ENCODE peak calls at places on chromosomes 12 and 14, in four cellular contexts. R is endothelial cell, T is iris pigment epithelial cell, V is T-cell. X is an unnamed sample.

GRCh38 chr14:71985538-71986234 is 53.5 kb downstream of the RGS6 start:
- DNase-seq in V (no peak), R (no peak), T (peak; percentile 1), X (no peak)

GRCh38 chr12:115209230-115209629 is 525.3 kb upstream of the TBX3 start:
- DNase-seq in R (no peak), T (no peak), V (no peak), X (peak; percentile 44)

GRCh38 chr12:33588082-33588712 is 148.6 kb upstream of the SYT10 start:
- DNase-seq in R (no peak), V (no peak), T (peak; percentile 82), X (peak; percentile 67)

GRCh38 chr12:52896190-52897100 is 8.4 kb downstream of the KRT8 start:
- DNase-seq in R (no peak), V (no peak), T (no peak), X (no peak)

GRCh38 chr14:54901380-54902142 is 1.1 kb downstream of the GCH1 start:
- DNase-seq in T (no peak), R (no peak), V (peak; percentile 14), X (no peak)

GRCh38 chr14:53044486-53044885 is 93.6 kb upstream of the FERMT2 start:
- DNase-seq in R (no peak), V (no peak), T (peak; percentile 83), X (peak; percentile 90)

GRCh38 chr12:49649445-49649844 is 26.1 kb downstream of the PRPF40B start:
- DNase-seq in T (no peak), V (no peak), R (no peak), X (no peak)

GRCh38 chr14:30389134-30389900 is 169.6 kb upstream of the G2E3 start:
- DNase-seq in V (no peak), R (no peak), T (peak; percentile 1), X (no peak)

GRCh38 chr12:67019070-67019469 is 250.1 kb upstream of the CAND1 start:
- DNase-seq in V (no peak), R (no peak), T (peak; percentile 7), X (no peak)

GRCh38 chr12:90501412-90501811 is 453.6 kb downstream of the CCER1 start:
- DNase-seq in R (no peak), V (no peak), T (no peak), X (no peak)

GRCh38 chr12:90000721-90001120 is 292.1 kb upstream of the ATP2B1 start:
- DNase-seq in T (no peak), R (no peak), V (no peak), X (no peak)

GRCh38 chr12:121120323-121120722 is 12.4 kb upstream of the P2RX7 start:
- DNase-seq in V (no peak), R (no peak), T (peak; percentile 16), X (no peak)

GRCh38 chr12:9590441-9590840 is 17.3 kb downstream of the KLRB1 start:
- DNase-seq in R (no peak), V (no peak), T (no peak), X (no peak)

GRCh38 chr12:66235626-66236281 is 46.7 kb downstream of the IRAK3 start:
- DNase-seq in T (peak; percentile 41), V (no peak), R (no peak), X (peak; percentile 35)

GRCh38 chr14:89268514-89268913 is 148.5 kb downstream of the FOXN3 start:
- DNase-seq in V (no peak), T (no peak), R (no peak), X (no peak)

GRCh38 chr14:90599748-90600507 is 203.1 kb downstream of the CALM1 start:
- DNase-seq in V (no peak), R (no peak), T (peak; percentile 54), X (peak; percentile 47)

GRCh38 chr14:51160871-51161270 is 66.0 kb upstream of the TRIM9 start:
- DNase-seq in T (no peak), R (no peak), V (no peak), X (no peak)

GRCh38 chr14:85573406-85573805 is 43.5 kb downstream of the FLRT2 start:
- DNase-seq in V (no peak), T (peak; percentile 44), R (no peak), X (no peak)

GRCh38 chr12:93913845-93914244 is 234.5 kb upstream of the PLXNC1 start:
- DNase-seq in R (no peak), V (no peak), T (peak; percentile 78), X (peak; percentile 79)

GRCh38 chr12:121452356-121453021 is 52.6 kb downstream of the RNF34 start:
- DNase-seq in T (no peak), R (no peak), V (no peak), X (no peak)

GRCh38 chr12:104182621-104183378 is 32.8 kb upstream of the TXNRD1 start:
- DNase-seq in R (no peak), T (peak; percentile 76), V (no peak), X (peak; percentile 53)

GRCh38 chr12:3222306-3222705 is 145.1 kb downstream of the TSPAN9 start:
- DNase-seq in T (no peak), R (no peak), V (no peak), X (no peak)

GRCh38 chr12:102917026-102917787 is at the start of gene PAH:
- DNase-seq in T (no peak), R (no peak), V (peak; percentile 2), X (no peak)

GRCh38 chr14:103511022-103511693 is 11.5 kb downstream of the CKB start:
- DNase-seq in V (no peak), T (no peak), R (no peak), X (no peak)

GRCh38 chr14:99259327-99259726 is 12.7 kb downstream of the BCL11B start:
- DNase-seq in V (peak; percentile 68), R (no peak), T (no peak), X (no peak)

GRCh38 chr14:69346710-69347109 is 51.4 kb downstream of the ERH start:
- DNase-seq in T (peak; percentile 9), R (peak; percentile 81), V (no peak), X (peak; percentile 4)

GRCh38 chr12:26359576-26359975 is 164.2 kb downstream of the SSPN start:
- DNase-seq in R (no peak), V (no peak), T (no peak), X (no peak)

GRCh38 chr12:108633534-108634224 is at the start of gene SELPLG:
- DNase-seq in R (no peak), T (no peak), V (peak; percentile 90), X (no peak)

GRCh38 chr12:116141110-116141832 is 136.2 kb downstream of the MED13L start:
- DNase-seq in T (no peak), R (no peak), V (no peak), X (no peak)

GRCh38 chr14:74804219-74804825 is 41.2 kb downstream of the YLPM1 start:
- DNase-seq in T (peak; percentile 58), R (peak; percentile 48), V (peak; percentile 21), X (peak; percentile 64)

GRCh38 chr12:117105902-117106301 is 6.7 kb upstream of the TESC start:
- DNase-seq in T (no peak), V (peak; percentile 23), R (no peak), X (no peak)

GRCh38 chr14:69999246-69999645 is 120.0 kb downstream of the SMOC1 start:
- DNase-seq in V (no peak), T (peak; percentile 99), R (no peak), X (peak; percentile 71)

GRCh38 chr12:65663648-65664047 is 160.6 kb upstream of the HMGA2 start:
- DNase-seq in V (no peak), T (peak; percentile 61), R (no peak), X (peak; percentile 54)

GRCh38 chr14:63423889-63424288 is 105.2 kb upstream of the GPHB5 start:
- DNase-seq in R (no peak), T (no peak), V (no peak), X (no peak)